ENCODE peak calls at places on chromosomes 5 and 9, in four cellular contexts. One of them, this sample, is unnamed.

GRCh38 chr5:80871541-80871961 is 88.6 kb upstream of the RASGRF2 start:
- DNase-seq in brain microvascular endothelial cell: peak
- DNase-seq in foreskin fibroblast: peak
- DNase-seq in IMR-90: peak
- DNase-seq in this sample: no peak

GRCh38 chr5:86442036-86442435 is 175.7 kb upstream of the COX7C start:
- DNase-seq in brain microvascular endothelial cell: no peak
- DNase-seq in IMR-90: no peak
- DNase-seq in foreskin fibroblast: no peak
- DNase-seq in this sample: no peak

GRCh38 chr5:33184367-33184766 is 256.4 kb upstream of the TARS1 start:
- DNase-seq in brain microvascular endothelial cell: no peak
- DNase-seq in IMR-90: no peak
- DNase-seq in foreskin fibroblast: no peak
- DNase-seq in this sample: no peak

GRCh38 chr5:5436206-5436765 is 13.8 kb downstream of the ICE1 start:
- DNase-seq in foreskin fibroblast: no peak
- DNase-seq in IMR-90: no peak
- DNase-seq in brain microvascular endothelial cell: no peak
- DNase-seq in this sample: no peak

GRCh38 chr5:343461-344401 is 22.2 kb downstream of the AHRR start:
- DNase-seq in brain microvascular endothelial cell: peak
- DNase-seq in IMR-90: peak
- DNase-seq in foreskin fibroblast: peak
- DNase-seq in this sample: no peak

GRCh38 chr5:107968465-107968864 is 297.7 kb upstream of the EFNA5 start:
- DNase-seq in foreskin fibroblast: peak
- DNase-seq in IMR-90: peak
- DNase-seq in brain microvascular endothelial cell: no peak
- DNase-seq in this sample: no peak

GRCh38 chr5:112005533-112005926 is 248.5 kb upstream of the NREP start:
- DNase-seq in brain microvascular endothelial cell: peak
- DNase-seq in IMR-90: peak
- DNase-seq in foreskin fibroblast: peak
- DNase-seq in this sample: no peak

GRCh38 chr9:78408388-78408787 is 111.5 kb downstream of the PSAT1 start:
- DNase-seq in IMR-90: no peak
- DNase-seq in foreskin fibroblast: no peak
- DNase-seq in brain microvascular endothelial cell: no peak
- DNase-seq in this sample: no peak

GRCh38 chr9:79371948-79372555 is 199.7 kb upstream of the TLE4 start:
- DNase-seq in foreskin fibroblast: no peak
- DNase-seq in IMR-90: peak
- DNase-seq in brain microvascular endothelial cell: no peak
- DNase-seq in this sample: no peak

GRCh38 chr5:135079282-135079681 is 45.3 kb upstream of the PITX1 start:
- DNase-seq in foreskin fibroblast: no peak
- DNase-seq in brain microvascular endothelial cell: no peak
- DNase-seq in IMR-90: no peak
- DNase-seq in this sample: no peak

GRCh38 chr5:135322271-135322670 is 76.8 kb downstream of the MACROH2A1 start:
- DNase-seq in brain microvascular endothelial cell: no peak
- DNase-seq in foreskin fibroblast: no peak
- DNase-seq in IMR-90: no peak
- DNase-seq in this sample: no peak

GRCh38 chr9:21788752-21789151 is 13.7 kb upstream of the MTAP start:
- DNase-seq in IMR-90: no peak
- DNase-seq in foreskin fibroblast: no peak
- DNase-seq in brain microvascular endothelial cell: no peak
- DNase-seq in this sample: no peak

GRCh38 chr9:97889941-97890557 is 32.3 kb downstream of the TRMO start:
- DNase-seq in IMR-90: no peak
- DNase-seq in foreskin fibroblast: no peak
- DNase-seq in brain microvascular endothelial cell: no peak
- DNase-seq in this sample: no peak

GRCh38 chr5:171420429-171421231 is 1.2 kb downstream of the FGF18 start:
- DNase-seq in foreskin fibroblast: peak
- DNase-seq in brain microvascular endothelial cell: peak
- DNase-seq in IMR-90: peak
- DNase-seq in this sample: no peak

GRCh38 chr5:33808699-33809098 is 83.1 kb downstream of the ADAMTS12 start:
- DNase-seq in foreskin fibroblast: no peak
- DNase-seq in brain microvascular endothelial cell: no peak
- DNase-seq in IMR-90: no peak
- DNase-seq in this sample: no peak

GRCh38 chr5:95955996-95956899 is 5.4 kb downstream of the ELL2 start:
- DNase-seq in brain microvascular endothelial cell: no peak
- DNase-seq in foreskin fibroblast: no peak
- DNase-seq in IMR-90: no peak
- DNase-seq in this sample: no peak

GRCh38 chr9:89534464-89534863 is 36.6 kb upstream of the SEMA4D start:
- DNase-seq in IMR-90: no peak
- DNase-seq in foreskin fibroblast: no peak
- DNase-seq in brain microvascular endothelial cell: no peak
- DNase-seq in this sample: no peak

GRCh38 chr5:32767948-32768427 is 56.9 kb downstream of the NPR3 start:
- DNase-seq in foreskin fibroblast: peak
- DNase-seq in IMR-90: peak
- DNase-seq in brain microvascular endothelial cell: peak
- DNase-seq in this sample: no peak

GRCh38 chr9:128160603-128160987 is 530 bp downstream of the BBLN start:
- DNase-seq in IMR-90: peak
- DNase-seq in foreskin fibroblast: peak
- DNase-seq in brain microvascular endothelial cell: peak
- DNase-seq in this sample: no peak

GRCh38 chr5:33299621-33300208 is 141.1 kb upstream of the TARS1 start:
- DNase-seq in brain microvascular endothelial cell: peak
- DNase-seq in foreskin fibroblast: peak
- DNase-seq in IMR-90: peak
- DNase-seq in this sample: peak

GRCh38 chr9:27124151-27124550 is 15.1 kb downstream of the TEK start:
- DNase-seq in foreskin fibroblast: no peak
- DNase-seq in IMR-90: peak
- DNase-seq in brain microvascular endothelial cell: no peak
- DNase-seq in this sample: no peak

GRCh38 chr5:167767775-167768174 is 523.7 kb upstream of the WWC1 start:
- DNase-seq in IMR-90: peak
- DNase-seq in brain microvascular endothelial cell: no peak
- DNase-seq in foreskin fibroblast: peak
- DNase-seq in this sample: no peak

GRCh38 chr9:134666801-134667200 is 25.2 kb downstream of the COL5A1 start:
- DNase-seq in foreskin fibroblast: no peak
- DNase-seq in brain microvascular endothelial cell: no peak
- DNase-seq in IMR-90: peak
- DNase-seq in this sample: no peak

GRCh38 chr5:72355706-72356299 is 35.6 kb downstream of the PTCD2 start:
- DNase-seq in IMR-90: peak
- DNase-seq in brain microvascular endothelial cell: peak
- DNase-seq in foreskin fibroblast: peak
- DNase-seq in this sample: no peak

GRCh38 chr5:79878721-79879336 is 112.2 kb downstream of the MTX3 start:
- DNase-seq in brain microvascular endothelial cell: no peak
- DNase-seq in IMR-90: no peak
- DNase-seq in foreskin fibroblast: no peak
- DNase-seq in this sample: no peak

GRCh38 chr9:32554107-32554506 is 1.7 kb upstream of the TOPORS start:
- DNase-seq in IMR-90: peak
- DNase-seq in foreskin fibroblast: peak
- DNase-seq in brain microvascular endothelial cell: no peak
- DNase-seq in this sample: no peak

GRCh38 chr5:155872801-155873200 is 454.2 kb upstream of the SGCD start:
- DNase-seq in foreskin fibroblast: no peak
- DNase-seq in brain microvascular endothelial cell: no peak
- DNase-seq in IMR-90: peak
- DNase-seq in this sample: no peak

GRCh38 chr5:123778641-123779040 is 266.7 kb downstream of the CSNK1G3 start:
- DNase-seq in brain microvascular endothelial cell: no peak
- DNase-seq in IMR-90: no peak
- DNase-seq in foreskin fibroblast: no peak
- DNase-seq in this sample: no peak

GRCh38 chr9:112249277-112249676 is 74.2 kb upstream of the SUSD1 start:
- DNase-seq in brain microvascular endothelial cell: no peak
- DNase-seq in foreskin fibroblast: no peak
- DNase-seq in IMR-90: peak
- DNase-seq in this sample: peak

GRCh38 chr9:112184946-112185345 is 9.8 kb upstream of the SUSD1 start:
- DNase-seq in brain microvascular endothelial cell: no peak
- DNase-seq in foreskin fibroblast: no peak
- DNase-seq in IMR-90: no peak
- DNase-seq in this sample: no peak

GRCh38 chr5:176819476-176819875 is 9.1 kb downstream of the UNC5A start:
- DNase-seq in foreskin fibroblast: no peak
- DNase-seq in IMR-90: no peak
- DNase-seq in brain microvascular endothelial cell: no peak
- DNase-seq in this sample: no peak

GRCh38 chr5:175746851-175747250 is 89.0 kb downstream of the HRH2 start:
- DNase-seq in foreskin fibroblast: no peak
- DNase-seq in brain microvascular endothelial cell: peak
- DNase-seq in IMR-90: peak
- DNase-seq in this sample: no peak

GRCh38 chr5:178786859-178787499 is 56.5 kb upstream of the ZNF354A start:
- DNase-seq in foreskin fibroblast: peak
- DNase-seq in IMR-90: peak
- DNase-seq in brain microvascular endothelial cell: peak
- DNase-seq in this sample: no peak

GRCh38 chr5:24644757-24645156 is at the start of gene CDH10:
- DNase-seq in IMR-90: no peak
- DNase-seq in foreskin fibroblast: no peak
- DNase-seq in brain microvascular endothelial cell: no peak
- DNase-seq in this sample: no peak

GRCh38 chr9:127614961-127615360 is 2.9 kb downstream of the STXBP1 start:
- DNase-seq in brain microvascular endothelial cell: no peak
- DNase-seq in foreskin fibroblast: no peak
- DNase-seq in IMR-90: no peak
- DNase-seq in this sample: no peak

GRCh38 chr5:144697847-144698262 is 527.2 kb downstream of the KCTD16 start:
- DNase-seq in foreskin fibroblast: peak
- DNase-seq in IMR-90: peak
- DNase-seq in brain microvascular endothelial cell: peak
- DNase-seq in this sample: no peak
- TF ChIP-seq CTCF in foreskin fibroblast: no peak
- TF ChIP-seq CTCF in IMR-90: peak
- TF ChIP-seq CTCF in brain microvascular endothelial cell: peak
- TF ChIP-seq CTCF in this sample: no peak

GRCh38 chr5:40909723-40910122 is 426 bp downstream of the C7 start:
- DNase-seq in foreskin fibroblast: no peak
- DNase-seq in brain microvascular endothelial cell: no peak
- DNase-seq in IMR-90: peak
- DNase-seq in this sample: no peak
- H3K4me3 ChIP-seq in foreskin fibroblast: no peak
- H3K4me3 ChIP-seq in brain microvascular endothelial cell: no peak
- H3K4me3 ChIP-seq in IMR-90: no peak
- H3K4me3 ChIP-seq in this sample: no peak

GRCh38 chr9:20404192-20404813 is 218.0 kb downstream of the MLLT3 start:
- DNase-seq in brain microvascular endothelial cell: no peak
- DNase-seq in IMR-90: no peak
- DNase-seq in foreskin fibroblast: no peak
- DNase-seq in this sample: no peak
- TF ChIP-seq CTCF in brain microvascular endothelial cell: no peak
- TF ChIP-seq CTCF in IMR-90: no peak
- TF ChIP-seq CTCF in foreskin fibroblast: no peak
- TF ChIP-seq CTCF in this sample: no peak

GRCh38 chr9:114931407-114931806 is 1.0 kb upstream of the TNFSF8 start:
- DNase-seq in IMR-90: no peak
- DNase-seq in brain microvascular endothelial cell: no peak
- DNase-seq in foreskin fibroblast: no peak
- DNase-seq in this sample: no peak

GRCh38 chr9:114928092-114928491 is 2.3 kb downstream of the TNFSF8 start:
- DNase-seq in foreskin fibroblast: no peak
- DNase-seq in IMR-90: no peak
- DNase-seq in brain microvascular endothelial cell: no peak
- DNase-seq in this sample: no peak

GRCh38 chr9:114929166-114929565 is 1.2 kb downstream of the TNFSF8 start:
- DNase-seq in foreskin fibroblast: no peak
- DNase-seq in brain microvascular endothelial cell: no peak
- DNase-seq in IMR-90: no peak
- DNase-seq in this sample: no peak

GRCh38 chr9:114932502-114932901 is 2.1 kb upstream of the TNFSF8 start:
- DNase-seq in IMR-90: no peak
- DNase-seq in foreskin fibroblast: no peak
- DNase-seq in brain microvascular endothelial cell: no peak
- DNase-seq in this sample: no peak

DNA sequence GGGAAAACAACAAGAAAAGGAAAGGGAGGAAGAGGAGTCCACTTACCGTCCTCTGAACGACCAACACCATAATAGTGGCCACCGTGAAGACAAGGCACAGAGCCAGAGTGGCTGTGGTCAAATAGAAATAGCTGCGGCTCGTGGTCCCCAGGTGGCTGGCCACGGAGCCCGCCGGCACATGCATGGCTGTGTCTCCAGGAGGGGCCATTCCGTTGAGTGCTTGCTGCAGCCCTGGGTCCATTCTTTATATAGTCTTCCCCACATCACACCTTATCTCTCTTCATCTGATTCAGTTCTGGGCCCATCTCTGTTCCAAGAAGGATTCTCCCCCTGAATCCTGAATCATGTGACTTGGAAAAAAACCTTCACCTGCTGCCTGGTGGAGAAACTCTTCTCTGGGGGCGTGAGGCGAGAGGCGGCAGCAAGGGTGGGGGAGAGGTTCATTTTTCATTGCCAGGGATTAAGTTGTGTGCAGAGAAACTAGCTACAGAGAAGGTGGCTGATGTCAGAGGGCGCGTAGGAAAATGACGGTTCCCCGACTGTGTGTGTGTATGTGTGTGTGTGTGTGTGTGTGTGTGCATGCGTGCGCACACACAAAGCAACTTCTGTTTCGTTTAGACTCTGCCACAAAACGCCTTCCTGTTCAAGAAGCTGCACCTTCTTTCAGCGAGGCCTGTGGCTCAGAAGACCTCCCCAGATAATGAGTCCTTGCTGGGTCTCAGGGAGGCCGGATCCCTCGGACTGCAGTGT is at the start of gene TNFSF8:
- DNase-seq in foreskin fibroblast: no peak
- DNase-seq in IMR-90: no peak
- DNase-seq in brain microvascular endothelial cell: no peak
- DNase-seq in this sample: no peak
- H3K4me3 ChIP-seq in foreskin fibroblast: no peak
- H3K4me3 ChIP-seq in IMR-90: no peak
- H3K4me3 ChIP-seq in brain microvascular endothelial cell: no peak
- H3K4me3 ChIP-seq in this sample: peak

GRCh38 chr5:54234304-54234938 is 76.0 kb downstream of the ARL15 start:
- DNase-seq in brain microvascular endothelial cell: no peak
- DNase-seq in IMR-90: peak
- DNase-seq in foreskin fibroblast: no peak
- DNase-seq in this sample: no peak
- TF ChIP-seq CTCF in brain microvascular endothelial cell: peak
- TF ChIP-seq CTCF in IMR-90: peak
- TF ChIP-seq CTCF in foreskin fibroblast: peak
- TF ChIP-seq CTCF in this sample: peak

This sample was measured in GM06990.